ENCODE peak calls at places on chromosome 10, in ten cellular contexts. T, Q, S, X, R, V, P, W, M and I are unnamed samples.
A peak's percentile ranks its signal among the peaks of the same experiment; 100 is the strongest.

GRCh38 chr10:121936295-121936694 is 8.5 kb upstream of the ATE1 start:
- DNase-seq in T (no peak), M (no peak), V (no peak), S (no peak), X (no peak), R (no peak), Q (no peak), P (no peak), W (no peak), I (no peak)

GRCh38 chr10:114970515-114970914 is 32.5 kb downstream of the TRUB1 start:
- DNase-seq in P (no peak), M (no peak), V (no peak), W (peak; percentile 23), T (peak; percentile 90), R (no peak), X (no peak), S (no peak), Q (peak; percentile 4), I (no peak)

GRCh38 chr10:67697646-67698245 is 1.8 kb upstream of the CTNNA3 start:
- DNase-seq in W (peak; percentile 45), M (no peak), R (no peak), S (peak; percentile 41), P (no peak), Q (peak; percentile 66), V (no peak), T (peak; percentile 50), X (no peak), I (no peak)

GRCh38 chr10:121880842-121881423 is 46.9 kb downstream of the ATE1 start:
- DNase-seq in X (no peak), W (no peak), Q (no peak), T (peak; percentile 22), V (no peak), R (no peak), S (no peak), P (no peak), M (no peak), I (no peak)

GRCh38 chr10:69862882-69863530 is 61.3 kb downstream of the COL13A1 start:
- DNase-seq in V (no peak), S (no peak), M (no peak), Q (no peak), P (no peak), W (no peak), T (no peak), R (no peak), X (no peak), I (no peak)

GRCh38 chr10:95850791-95851190 is 57.0 kb upstream of the CC2D2B start:
- DNase-seq in R (no peak), S (no peak), M (no peak), V (no peak), P (no peak), X (no peak), T (no peak), Q (no peak), W (no peak), I (no peak)

GRCh38 chr10:97517096-97517750 is 18.5 kb downstream of the UBTD1 start:
- DNase-seq in P (no peak), Q (no peak), W (no peak), T (no peak), M (no peak), X (peak; percentile 61), R (no peak), S (no peak), V (peak; percentile 55), I (no peak)

GRCh38 chr10:86188326-86188725 is 178.3 kb downstream of the GRID1 start:
- DNase-seq in S (no peak), W (no peak), Q (no peak), V (no peak), P (no peak), M (peak; percentile 32), T (no peak), X (no peak), R (no peak), I (no peak)

GRCh38 chr10:124472071-124472470 is 10.4 kb downstream of the LHPP start:
- DNase-seq in M (no peak), R (no peak), V (no peak), P (no peak), Q (no peak), T (no peak), S (no peak), W (no peak), X (no peak), I (no peak)

GRCh38 chr10:104424719-104425118 is 71.1 kb downstream of the CFAP58 start:
- DNase-seq in V (no peak), P (no peak), X (no peak), Q (no peak), S (no peak), R (no peak), M (no peak), T (no peak), W (no peak), I (no peak)

GRCh38 chr10:14476641-14477407 is 146.1 kb upstream of the FRMD4A start:
- DNase-seq in T (peak; percentile 50), V (no peak), X (no peak), R (no peak), P (no peak), W (no peak), Q (no peak), M (no peak), S (no peak), I (no peak)

GRCh38 chr10:42488416-42488815 is 150.0 kb downstream of the ZNF33B start:
- DNase-seq in X (no peak), T (no peak), V (no peak), S (no peak), P (no peak), W (no peak), Q (no peak), R (no peak), M (no peak), I (no peak)

GRCh38 chr10:69345890-69346474 is 67.7 kb downstream of the HK1 start:
- DNase-seq in W (no peak), V (no peak), S (no peak), M (no peak), Q (no peak), T (peak; percentile 80), P (no peak), X (no peak), R (no peak), I (no peak)

GRCh38 chr10:71294091-71294561 is 24.9 kb upstream of the SLC29A3 start:
- DNase-seq in Q (no peak), S (no peak), M (no peak), T (no peak), V (no peak), R (no peak), X (no peak), W (no peak), P (no peak), I (no peak)

GRCh38 chr10:63713191-63714144 is 192.3 kb downstream of the REEP3 start:
- DNase-seq in M (no peak), V (no peak), S (no peak), W (peak; percentile 94), R (peak; percentile 48), P (peak; percentile 63), Q (peak; percentile 61), T (peak; percentile 98), X (no peak), I (no peak)

GRCh38 chr10:68598978-68599753 is 39.0 kb downstream of the TET1 start:
- DNase-seq in R (no peak), W (peak; percentile 39), M (no peak), S (no peak), X (no peak), V (peak; percentile 76), T (peak; percentile 36), P (peak; percentile 50), Q (peak; percentile 50), I (no peak)

GRCh38 chr10:78520737-78521430 is 487.2 kb downstream of the RPS24 start:
- DNase-seq in Q (peak; percentile 29), P (no peak), R (no peak), V (no peak), S (peak; percentile 62), W (peak; percentile 58), T (peak; percentile 86), M (no peak), X (no peak), I (no peak)

GRCh38 chr10:115829501-115830215 is 443.3 kb downstream of the GFRA1 start:
- DNase-seq in T (peak; percentile 39), W (peak; percentile 7), X (no peak), M (no peak), Q (peak; percentile 14), V (no peak), S (no peak), R (no peak), P (no peak), I (no peak)

DNA sequence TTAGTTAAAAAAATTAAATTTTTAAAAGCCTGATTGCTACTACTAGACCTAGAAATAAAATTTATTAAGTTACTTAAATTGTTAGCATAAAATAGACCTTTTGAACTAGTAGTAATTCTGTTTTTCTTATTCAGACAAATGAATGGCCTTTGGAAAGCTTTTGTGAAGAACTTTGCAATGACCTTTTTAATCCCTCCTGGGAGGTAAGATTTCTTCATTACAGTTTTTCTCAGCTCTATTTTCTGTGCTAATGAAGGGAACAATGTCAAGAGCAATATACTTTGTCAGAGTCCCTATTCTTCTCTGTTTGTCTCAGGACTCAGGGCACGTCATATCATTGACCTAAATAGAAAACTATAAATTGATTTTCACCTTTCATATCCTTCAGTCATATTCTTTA is 33.5 kb downstream of the BTAF1 start:
- DNase-seq in T (no peak), Q (no peak), R (no peak), S (no peak), P (no peak), M (no peak), X (no peak), W (no peak), V (no peak), I (no peak)
- H3K36me3 ChIP-seq in T (peaks cover 3% of the 10 kb centered on the region), Q (peaks cover 78% of the 10 kb centered on the region), R (peaks cover 4% of the 10 kb centered on the region), S (peaks cover 37% of the 10 kb centered on the region), P (no peaks in the 10 kb centered on the region), M (peaks cover 97% of the 10 kb centered on the region), X (peaks cover 11% of the 10 kb centered on the region), W (peaks cover 37% of the 10 kb centered on the region), V (peaks cover 84% of the 10 kb centered on the region), I (peaks cover 84% of the 10 kb centered on the region)

DNA sequence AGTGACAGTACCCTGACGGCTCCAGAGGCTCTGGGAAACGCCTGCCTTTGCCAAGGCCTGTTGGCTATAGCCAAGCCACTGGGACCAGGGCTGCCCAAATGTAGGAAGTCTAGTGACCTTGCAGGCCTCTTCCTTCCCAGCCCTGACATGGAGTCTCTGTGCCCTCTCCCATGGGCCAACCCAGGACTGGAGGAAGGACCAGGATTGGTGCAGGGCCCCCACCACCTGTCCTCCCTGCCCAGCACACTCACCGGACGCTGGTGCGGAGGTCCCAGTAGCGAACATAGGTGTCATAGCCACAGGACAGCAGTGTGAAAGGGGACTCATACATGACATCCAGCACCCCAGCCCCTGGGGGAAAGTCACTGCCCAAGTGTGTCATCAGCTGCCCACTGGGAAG is 24.0 kb downstream of the DPCD start:
- DNase-seq in V (no peak), M (no peak), P (no peak), X (no peak), W (no peak), S (no peak), R (no peak), T (no peak), Q (no peak), I (no peak)
- H3K36me3 ChIP-seq in V (peaks cover 49% of the 10 kb centered on the region), M (peaks cover 59% of the 10 kb centered on the region), P (no peaks in the 10 kb centered on the region), X (peaks cover 2% of the 10 kb centered on the region), W (no peaks in the 10 kb centered on the region), S (peaks cover 12% of the 10 kb centered on the region), R (no peaks in the 10 kb centered on the region), T (peaks cover 2% of the 10 kb centered on the region), Q (peaks cover 18% of the 10 kb centered on the region), I (peaks cover 60% of the 10 kb centered on the region)

GRCh38 chr10:1010703-1011102 is 15.0 kb downstream of the IDI2 start:
- DNase-seq in R (no peak), Q (no peak), V (peak; percentile 38), X (no peak), T (no peak), S (no peak), W (no peak), P (no peak), M (no peak), I (no peak)
- H3K36me3 ChIP-seq in R (peaks cover 13% of the 10 kb centered on the region), Q (peaks cover 60% of the 10 kb centered on the region), V (peaks cover 92% of the 10 kb centered on the region), X (peaks cover 2% of the 10 kb centered on the region), T (peaks cover 31% of the 10 kb centered on the region), S (peaks cover 75% of the 10 kb centered on the region), W (no peaks in the 10 kb centered on the region), P (no peaks in the 10 kb centered on the region), M (peaks cover 96% of the 10 kb centered on the region), I (peaks cover 85% of the 10 kb centered on the region)

GRCh38 chr10:91838199-91838598 is 40.0 kb downstream of the TNKS2 start:
- DNase-seq in V (no peak), S (no peak), P (no peak), W (no peak), X (no peak), T (no peak), Q (no peak), M (no peak), R (no peak), I (no peak)
- H3K36me3 ChIP-seq in V (peaks cover 84% of the 10 kb centered on the region), S (peaks cover 83% of the 10 kb centered on the region), P (no peaks in the 10 kb centered on the region), W (peaks cover 58% of the 10 kb centered on the region), X (no peaks in the 10 kb centered on the region), T (peaks cover 4% of the 10 kb centered on the region), Q (peaks cover 72% of the 10 kb centered on the region), M (peaks cover 95% of the 10 kb centered on the region), R (no peaks in the 10 kb centered on the region), I (peaks cover 90% of the 10 kb centered on the region)